ENCODE peak calls at places on chromosomes 16 and 17, in four cellular contexts. G, B, T and C are unnamed samples.

GRCh38 chr16:87733190-87733589 is 32.6 kb downstream of the KLHDC4 start:
- DNase-seq in G (no peak), B (no peak), T (no peak), C (no peak)

GRCh38 chr17:55433629-55434422 is 12.2 kb upstream of the MMD start:
- DNase-seq in G (no peak), B (no peak), T (no peak), C (no peak)

GRCh38 chr17:42618442-42619150 is 9.1 kb downstream of the TUBG1 start:
- DNase-seq in G (no peak), B (no peak), T (peak; percentile 76), C (no peak)

GRCh38 chr17:15123593-15124590 is 141.2 kb downstream of the PMP22 start:
- DNase-seq in G (no peak), B (no peak), T (no peak), C (no peak)

GRCh38 chr16:86913886-86914285 is 335.5 kb downstream of the FOXL1 start:
- DNase-seq in G (no peak), B (no peak), T (no peak), C (no peak)

GRCh38 chr17:77558846-77559626 is 399.5 kb upstream of the TNRC6C start:
- DNase-seq in G (no peak), B (no peak), T (no peak), C (no peak)

GRCh38 chr17:63685021-63685420 is 14.9 kb downstream of the LIMD2 start:
- DNase-seq in G (no peak), B (no peak), T (no peak), C (no peak)

GRCh38 chr17:41992576-41992975 is 24.7 kb downstream of the DNAJC7 start:
- DNase-seq in G (no peak), B (no peak), T (no peak), C (no peak)

GRCh38 chr16:1763521-1764511 is 7.5 kb downstream of the NME3 start:
- DNase-seq in G (no peak), B (no peak), T (no peak), C (no peak)

GRCh38 chr16:52912565-52913173 is 140.0 kb downstream of the CHD9NB start:
- DNase-seq in G (no peak), B (peak; percentile 64), T (peak; percentile 54), C (peak; percentile 68)

GRCh38 chr17:15957608-15958307 is 12.8 kb downstream of the ADORA2B start:
- DNase-seq in G (no peak), B (no peak), T (no peak), C (no peak)

GRCh38 chr17:39702901-39703893 is 3.3 kb downstream of the ERBB2 start:
- DNase-seq in G (no peak), B (peak; percentile 71), T (peak; percentile 35), C (no peak)

GRCh38 chr16:56090076-56090475 is 101.2 kb upstream of the GNAO1 start:
- DNase-seq in G (no peak), B (no peak), T (no peak), C (no peak)

GRCh38 chr16:25126820-25127232 is 15.3 kb downstream of the LCMT1 start:
- DNase-seq in G (no peak), B (no peak), T (no peak), C (no peak)

GRCh38 chr17:59002848-59003247 is 103.8 kb downstream of the TRIM37 start:
- DNase-seq in G (no peak), B (no peak), T (no peak), C (no peak)

GRCh38 chr17:80253631-80254395 is 6.8 kb upstream of the RNF213 start:
- DNase-seq in G (no peak), B (no peak), T (no peak), C (no peak)

GRCh38 chr17:44400226-44400847 is 10.9 kb upstream of the ITGA2B start:
- DNase-seq in G (no peak), B (no peak), T (no peak), C (no peak)

GRCh38 chr16:75038036-75038959 is 39.5 kb downstream of the ZNRF1 start:
- DNase-seq in G (no peak), B (no peak), T (no peak), C (no peak)

GRCh38 chr16:14553447-14553846 is 76.6 kb downstream of the PARN start:
- DNase-seq in G (no peak), B (no peak), T (no peak), C (no peak)

GRCh38 chr17:77327566-77328463 is 187.0 kb downstream of the SEC14L1 start:
- DNase-seq in G (no peak), B (peak; percentile 40), T (no peak), C (peak; percentile 21)

GRCh38 chr16:66026211-66026610 is 340.3 kb upstream of the CDH5 start:
- DNase-seq in G (no peak), B (no peak), T (no peak), C (no peak)

GRCh38 chr16:66551788-66552287 is 538 bp upstream of the CKLF start:
- DNase-seq in G (no peak), B (no peak), T (no peak), C (no peak)

GRCh38 chr17:41098476-41098875 is 534 bp upstream of the KRTAP4-8 start:
- DNase-seq in G (no peak), B (no peak), T (no peak), C (no peak)